ENCODE peak calls at places on chromosomes 2 and 18, in ten cellular contexts. S is epithelial cell of esophagus; P is stimulated activated CD4-positive, alpha-beta T cell treated with anti-CD3 and anti-CD28 coated beads, Interleukin-2, amount 100 ng/mL, for 24 hours; F is activated naive CD8-positive, alpha-beta T cell treated with anti-CD3 and anti-CD28 coated beads, Interleukin-2, amount 10 ng/mL, durations not matched to agents 7 days and 5 days; A is hypothalamus; G is EH; Z is NCI-H1092 treated with DMSO at 0.1 percent for 48 hours; K is NCI-H2029 treated with DMSO at 0.1 percent for 48 hours; B is foreskin melanocyte; E is stimulated activated naive CD8-positive, alpha-beta T cell treated with anti-CD3 and anti-CD28 coated beads, Interleukin-15, Interleukin-2, amounts not matched to agents 100 U/mL and 50 U/mL, for 24 hours. M is an unnamed sample.

GRCh38 chr18:10231220-10231619 is 223.2 kb upstream of the APCDD1 start:
- DNase-seq in S (no peak), P (no peak), F (no peak), A (no peak), G (no peak), Z (no peak), K (no peak), B (no peak), E (no peak), M (no peak)

GRCh38 chr2:74816540-74817331 is 17.2 kb upstream of the HK2 start:
- DNase-seq in S (no peak), P (no peak), F (no peak), A (no peak), G (no peak), Z (peak; percentile 57), K (peak; percentile 49), B (no peak), E (no peak), M (no peak)

GRCh38 chr2:132429941-132430573 is 13.5 kb downstream of the GPR39 start:
- DNase-seq in S (peak; percentile 44), P (no peak), F (no peak), A (no peak), G (no peak), Z (no peak), K (no peak), B (no peak), E (no peak), M (no peak)

GRCh38 chr2:41937921-41938708 is 109.7 kb upstream of the PKDCC start:
- DNase-seq in S (no peak), P (no peak), F (no peak), A (no peak), G (no peak), Z (no peak), K (no peak), B (no peak), E (no peak), M (no peak)

GRCh38 chr2:119184512-119184911 is 26.0 kb upstream of the C1QL2 start:
- DNase-seq in S (peak; percentile 39), P (no peak), F (no peak), A (no peak), G (peak; percentile 17), Z (no peak), K (no peak), B (no peak), E (no peak), M (no peak)

GRCh38 chr2:101124684-101125366 is 26.4 kb downstream of the TBC1D8 start:
- DNase-seq in S (peak; percentile 93), P (no peak), F (no peak), A (no peak), G (peak; percentile 95), Z (no peak), K (no peak), B (peak; percentile 81), E (no peak), M (no peak)

GRCh38 chr2:69466728-69467127 is 29.5 kb upstream of the NFU1 start:
- DNase-seq in S (peak; percentile 38), P (no peak), F (no peak), A (no peak), G (peak; percentile 10), Z (no peak), K (no peak), B (no peak), E (no peak), M (no peak)

GRCh38 chr2:137952586-137953129 is 11.6 kb upstream of the HNMT start:
- DNase-seq in S (no peak), P (no peak), F (no peak), A (no peak), G (no peak), Z (no peak), K (peak; percentile 46), B (no peak), E (no peak), M (no peak)

M was measured in NCI-H187 treated with DMSO at 0.1 percent for 48 hours.